ENCODE peak calls at places on chromosomes 5 and 9, in six cellular contexts. K, M, N, D, X and W are unnamed samples.

GRCh38 chr9:127177221-127177620 is 54.8 kb upstream of the ANGPTL2 start:
- DNase-seq in X (peak; percentile 17), M (peak; percentile 16), D (no peak), N (peak; percentile 21), K (no peak), W (no peak)

GRCh38 chr9:119533509-119533908 is 164.3 kb upstream of the BRINP1 start:
- DNase-seq in M (no peak), N (no peak), D (no peak), K (no peak), X (no peak), W (no peak)

GRCh38 chr9:137694962-137695875 is 76.4 kb downstream of the EHMT1 start:
- DNase-seq in X (no peak), M (no peak), D (peak; percentile 54), K (peak; percentile 65), N (peak; percentile 68), W (peak; percentile 71)

GRCh38 chr5:168314735-168315411 is 23.4 kb downstream of the WWC1 start:
- DNase-seq in K (peak; percentile 87), X (peak; percentile 75), N (peak; percentile 93), D (peak; percentile 76), M (no peak), W (no peak)

GRCh38 chr9:34498511-34498910 is 24.3 kb downstream of the ENHO start:
- DNase-seq in M (no peak), D (no peak), X (no peak), N (no peak), K (no peak), W (no peak)

GRCh38 chr9:20838218-20838617 is 154.2 kb downstream of the FOCAD start:
- DNase-seq in N (no peak), K (no peak), X (no peak), D (no peak), M (no peak), W (no peak)

GRCh38 chr5:58262226-58262625 is 197.7 kb downstream of the PLK2 start:
- DNase-seq in X (no peak), N (no peak), M (no peak), D (no peak), K (no peak), W (no peak)

GRCh38 chr9:115042781-115043509 is 75.0 kb downstream of the TNC start:
- DNase-seq in M (no peak), K (no peak), D (no peak), N (no peak), X (peak; percentile 82), W (no peak)

GRCh38 chr9:34988218-34989055 is 1.1 kb upstream of the DNAJB5 start:
- DNase-seq in D (no peak), N (no peak), K (peak; percentile 61), X (no peak), M (no peak), W (peak; percentile 70)

GRCh38 chr5:98483301-98483700 is 290.2 kb upstream of the RGMB start:
- DNase-seq in K (no peak), D (no peak), M (no peak), N (no peak), X (no peak), W (no peak)

GRCh38 chr5:95728494-95729114 is 2.5 kb upstream of the RHOBTB3 start:
- DNase-seq in K (no peak), D (no peak), N (no peak), M (no peak), X (no peak), W (no peak)

GRCh38 chr5:14744296-14745187 is 80.0 kb downstream of the OTULIN start:
- DNase-seq in X (no peak), D (no peak), M (no peak), K (no peak), N (no peak), W (no peak)

GRCh38 chr5:98570661-98571181 is 202.7 kb upstream of the RGMB start:
- DNase-seq in X (no peak), D (no peak), N (no peak), M (no peak), K (no peak), W (no peak)

GRCh38 chr9:2132484-2133082 is 117.4 kb downstream of the SMARCA2 start:
- DNase-seq in K (no peak), M (no peak), N (no peak), D (peak; percentile 34), X (no peak), W (no peak)

GRCh38 chr5:134103397-134103796 is 11.1 kb upstream of the TCF7 start:
- DNase-seq in D (no peak), X (no peak), N (no peak), M (no peak), K (no peak), W (no peak)

GRCh38 chr5:43078956-43079355 is 38.8 kb upstream of the ANXA2R start:
- DNase-seq in K (no peak), X (no peak), N (no peak), D (no peak), M (no peak), W (no peak)

GRCh38 chr9:84970432-84970831 is 300.9 kb downstream of the NTRK2 start:
- DNase-seq in X (no peak), N (peak; percentile 35), M (no peak), K (no peak), D (peak; percentile 33), W (no peak)

GRCh38 chr5:1553642-1554409 is 30.1 kb upstream of the LPCAT1 start:
- DNase-seq in D (no peak), M (no peak), K (peak; percentile 2), X (no peak), N (no peak), W (peak; percentile 5)

GRCh38 chr9:81132796-81133195 is 556.6 kb downstream of the TLE1 start:
- DNase-seq in K (no peak), D (no peak), X (no peak), M (no peak), N (no peak), W (no peak)

GRCh38 chr9:126154869-126155268 is 171.8 kb upstream of the MVB12B start:
- DNase-seq in X (no peak), M (no peak), N (no peak), K (no peak), D (no peak), W (no peak)

GRCh38 chr5:128537306-128537998 is 593 bp downstream of the FBN2 start:
- DNase-seq in D (peak; percentile 26), X (no peak), N (no peak), K (peak; percentile 26), M (peak; percentile 20), W (peak; percentile 45)

GRCh38 chr9:131943397-131943796 is 136.3 kb downstream of the MED27 start:
- DNase-seq in K (no peak), D (no peak), X (no peak), M (no peak), N (no peak), W (no peak)

GRCh38 chr5:146770546-146770945 is 108.0 kb downstream of the PPP2R2B start:
- DNase-seq in D (no peak), M (no peak), N (no peak), K (no peak), X (no peak), W (no peak)

GRCh38 chr5:109823597-109823996 is 133.9 kb downstream of the MAN2A1 start:
- DNase-seq in X (no peak), N (no peak), M (no peak), K (no peak), D (peak; percentile 6), W (no peak)

GRCh38 chr5:116576043-116576713 is 1.6 kb upstream of the SEMA6A start:
- DNase-seq in D (peak; percentile 67), M (peak; percentile 72), K (peak; percentile 68), N (peak; percentile 55), X (peak; percentile 30), W (peak; percentile 62)

GRCh38 chr5:115461506-115462290 is 82.9 kb downstream of the FEM1C start:
- DNase-seq in N (no peak), K (no peak), D (peak; percentile 38), X (no peak), M (no peak), W (no peak)

DNA sequence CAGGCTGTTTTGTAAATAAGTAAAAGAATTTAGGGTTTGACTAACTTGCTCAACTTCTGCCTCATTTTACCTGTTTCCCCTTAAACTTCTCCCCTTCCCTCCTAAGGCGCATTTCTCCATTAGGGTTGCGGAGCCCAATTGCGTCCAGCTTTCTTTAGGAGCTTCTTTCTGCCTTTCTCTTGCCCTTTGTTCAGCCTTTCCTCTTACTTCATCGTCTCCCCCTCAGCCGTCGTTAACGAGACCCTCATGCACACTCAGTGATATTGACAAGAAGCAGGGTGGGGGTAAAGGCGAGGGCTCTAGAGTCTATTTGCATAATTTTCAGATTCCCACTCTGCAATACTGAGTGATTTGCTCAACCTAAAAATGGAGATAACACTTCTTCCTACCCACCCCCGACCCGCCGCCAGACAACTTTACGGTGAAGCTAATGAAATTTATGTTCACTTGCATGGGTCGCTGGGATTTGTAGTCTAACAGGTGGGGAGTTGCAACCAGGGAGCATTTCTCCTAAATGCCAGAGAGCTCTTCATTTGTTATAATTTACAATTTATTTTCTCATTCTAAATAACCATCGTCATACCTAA is 1.3 kb upstream of the TBC1D2 start:
- DNase-seq in D (no peak), N (no peak), K (no peak), M (no peak), X (no peak), W (no peak)
- H3K4me3 ChIP-seq in D (peak overlapping the region; percentile 79), N (peak overlapping the region; percentile 90), K (peak overlapping the region; percentile 96), M (peak overlapping the region; percentile 62), X (peak overlapping the region; percentile 91), W (peak overlapping the region; percentile 82)

DNA sequence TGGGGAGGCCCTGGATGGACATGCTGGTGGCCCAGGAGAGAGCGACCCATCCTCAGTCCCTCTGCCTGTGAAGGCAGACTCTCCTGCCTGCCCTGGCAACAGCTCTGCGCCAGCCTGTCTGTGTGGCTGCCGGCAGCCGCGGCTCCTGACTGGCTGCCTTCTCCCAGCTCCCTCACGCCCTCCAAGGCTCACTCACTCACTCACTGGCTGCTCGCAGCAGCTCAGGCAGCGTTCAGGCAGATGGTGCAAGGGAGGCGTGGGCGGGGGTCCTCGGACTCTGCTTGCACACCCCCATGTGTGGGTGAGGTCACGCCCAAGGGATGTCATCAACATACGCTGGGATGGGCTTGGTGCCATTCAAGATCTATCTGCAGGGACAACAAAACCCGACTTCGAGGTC is 66.6 kb downstream of the DAB2IP start:
- DNase-seq in D (no peak), X (no peak), K (no peak), M (peak; percentile 60), N (no peak), W (no peak)
- H3K4me1 ChIP-seq in D (peaks cover 18% of the 10 kb centered on the region), X (peaks cover 63% of the 10 kb centered on the region), K (no peaks in the 10 kb centered on the region), M (peaks cover 48% of the 10 kb centered on the region), N (peaks cover 78% of the 10 kb centered on the region), W (peaks cover 91% of the 10 kb centered on the region)

GRCh38 chr9:120557205-120557604 is 22.8 kb downstream of the CDK5RAP2 start:
- DNase-seq in N (no peak), D (no peak), K (no peak), M (no peak), X (no peak), W (no peak)

GRCh38 chr9:120555884-120556283 is 24.1 kb downstream of the CDK5RAP2 start:
- DNase-seq in X (no peak), D (no peak), M (no peak), N (no peak), K (no peak), W (no peak)

GRCh38 chr9:120558454-120558853 is 21.5 kb downstream of the CDK5RAP2 start:
- DNase-seq in X (no peak), K (no peak), D (no peak), M (no peak), N (no peak), W (no peak)

GRCh38 chr9:120559546-120559945 is 20.4 kb downstream of the CDK5RAP2 start:
- DNase-seq in K (no peak), M (no peak), X (no peak), D (no peak), N (no peak), W (no peak)

GRCh38 chr9:120556780-120557179 is 23.2 kb downstream of the CDK5RAP2 start:
- DNase-seq in X (no peak), D (no peak), M (no peak), N (no peak), K (no peak), W (no peak)
- TF ChIP-seq POLR2A in X (no peak), D (no peak), M (no peak), N (no peak), K (no peak), W (no peak)

GRCh38 chr9:111016046-111017026 is 21.9 kb downstream of the LPAR1 start:
- DNase-seq in D (no peak), K (no peak), M (no peak), X (no peak), N (no peak), W (no peak)
- H3K4me3 ChIP-seq in D (no peak overlapping the region), K (no peak overlapping the region), M (no peak overlapping the region), X (no peak overlapping the region), N (no peak overlapping the region), W (no peak overlapping the region)